ENCODE peak calls at places on chromosomes 16 and 17, in ten cellular contexts. V is ovary, W is AG04449, T is IMR-90, I is cardiac fibroblast, R is heart left ventricle, X is colonic mucosa, N is Peyer's patch, G is cardiac muscle cell, O is transverse colon. E is an unnamed sample.

GRCh38 chr17:65495255-65496060 is 66.0 kb downstream of the AXIN2 start:
- DNase-seq in I (no peak), G (peak), N (peak), V (no peak), R (no peak), X (peak), T (no peak), W (no peak), O (peak), E (peak)

GRCh38 chr17:7262192-7263070 is at the start of gene CLDN7:
- DNase-seq in G (no peak), W (no peak), X (peak), R (no peak), I (no peak), T (no peak), O (peak), N (peak), V (no peak), E (no peak)

GRCh38 chr16:23124315-23124714 is 24.9 kb downstream of the USP31 start:
- DNase-seq in O (no peak), V (no peak), W (no peak), G (no peak), T (peak), R (no peak), X (no peak), I (peak), N (no peak), E (peak)

GRCh38 chr17:82257473-82257872 is 16.0 kb downstream of the CSNK1D start:
- DNase-seq in X (no peak), I (peak), N (peak), V (no peak), R (no peak), O (no peak), T (no peak), W (no peak), G (no peak), E (peak)

GRCh38 chr17:78865682-78866390 is 25.2 kb upstream of the USP36 start:
- DNase-seq in T (peak), X (peak), G (peak), R (peak), I (peak), O (peak), V (peak), W (no peak), N (peak), E (peak)

GRCh38 chr17:45020354-45021138 is 30.9 kb downstream of the DCAKD start:
- DNase-seq in G (no peak), I (peak), T (peak), W (no peak), O (peak), R (peak), N (no peak), V (peak), X (peak), E (peak)

GRCh38 chr17:77802333-77802615 is 156.2 kb upstream of the TNRC6C start:
- DNase-seq in O (no peak), X (no peak), N (peak), V (no peak), R (no peak), T (no peak), W (no peak), I (no peak), G (no peak), E (no peak)

GRCh38 chr17:81484195-81484979 is 28.2 kb downstream of the ACTG1 start:
- DNase-seq in I (peak), T (peak), G (peak), W (no peak), V (peak), O (peak), X (peak), N (peak), R (peak), E (peak)

GRCh38 chr17:17305282-17305801 is 2.2 kb downstream of the NT5M start:
- DNase-seq in T (no peak), G (peak), X (peak), R (no peak), V (no peak), O (peak), N (no peak), W (no peak), I (no peak), E (peak)

GRCh38 chr16:83942074-83942473 is 11.0 kb upstream of the OSGIN1 start:
- DNase-seq in W (no peak), G (no peak), I (no peak), R (no peak), T (no peak), X (no peak), O (no peak), V (no peak), N (no peak), E (no peak)

GRCh38 chr17:49223168-49223516 is 7.4 kb downstream of the PHOSPHO1 start:
- DNase-seq in W (no peak), R (no peak), V (no peak), X (no peak), T (no peak), I (no peak), N (no peak), G (no peak), O (no peak), E (no peak)

GRCh38 chr17:65742433-65743312 is 181.2 kb upstream of the AXIN2 start:
- DNase-seq in N (no peak), R (no peak), V (no peak), T (peak), W (peak), O (no peak), X (no peak), I (peak), G (no peak), E (peak)

GRCh38 chr17:10368561-10368960 is 4.2 kb downstream of the MYH13 start:
- DNase-seq in N (no peak), G (no peak), O (no peak), V (no peak), X (no peak), I (no peak), T (no peak), R (no peak), W (no peak), E (no peak)

GRCh38 chr17:62644487-62645173 is 17.2 kb downstream of the MRC2 start:
- DNase-seq in W (no peak), O (no peak), R (no peak), N (no peak), V (peak), T (no peak), X (no peak), G (peak), I (no peak), E (peak)

GRCh38 chr17:42686520-42687137 is 4.3 kb downstream of the CNTNAP1 start:
- DNase-seq in V (no peak), T (no peak), X (no peak), R (no peak), W (no peak), I (no peak), N (no peak), O (no peak), G (no peak), E (no peak)

GRCh38 chr16:78478267-78478821 is 378.9 kb downstream of the WWOX start:
- DNase-seq in X (no peak), G (no peak), W (no peak), T (no peak), N (no peak), O (no peak), R (peak), I (peak), V (no peak), E (peak)

GRCh38 chr16:89599451-89599858 is 14.0 kb upstream of the DPEP1 start:
- DNase-seq in T (no peak), V (no peak), W (no peak), R (no peak), X (peak), I (no peak), G (peak), N (peak), O (peak), E (no peak)

GRCh38 chr16:65116216-65116615 is 5.6 kb downstream of the CDH11 start:
- DNase-seq in R (no peak), V (no peak), I (no peak), T (no peak), W (no peak), O (no peak), N (no peak), X (no peak), G (no peak), E (no peak)

GRCh38 chr17:77541995-77542394 is 401.2 kb downstream of the SEC14L1 start:
- DNase-seq in G (peak), V (no peak), W (no peak), T (no peak), O (no peak), I (peak), N (no peak), X (no peak), R (peak), E (no peak)

GRCh38 chr16:61797960-61798359 is 238.3 kb downstream of the CDH8 start:
- DNase-seq in G (no peak), W (no peak), O (no peak), T (no peak), I (no peak), N (no peak), X (no peak), V (no peak), R (no peak), E (no peak)

GRCh38 chr17:33200116-33200515 is 93.0 kb downstream of the ASIC2 start:
- DNase-seq in R (no peak), T (peak), O (peak), N (no peak), W (no peak), G (no peak), X (peak), I (no peak), V (no peak), E (no peak)

GRCh38 chr17:2400877-2401425 is at the start of gene MNT:
- DNase-seq in X (peak), N (peak), I (peak), R (peak), T (peak), O (peak), W (no peak), G (peak), V (peak), E (peak)

GRCh38 chr16:1984347-1985225 is 593 bp downstream of the GFER start:
- DNase-seq in I (no peak), W (no peak), O (peak), G (no peak), T (peak), R (no peak), N (peak), X (peak), V (no peak), E (no peak)

GRCh38 chr17:28330671-28331070 is 4.6 kb downstream of the IFT20 start:
- DNase-seq in T (no peak), W (no peak), R (no peak), G (no peak), I (no peak), X (no peak), V (no peak), N (no peak), O (no peak), E (no peak)
- H3K4me3 ChIP-seq in T (no peak), W (no peak), R (no peak), G (no peak), I (no peak), X (no peak), V (no peak), N (no peak), O (no peak), E (no peak)

GRCh38 chr16:13904179-13904691 is 15.7 kb upstream of the ERCC4 start:
- DNase-seq in G (no peak), V (no peak), O (no peak), X (no peak), R (no peak), W (no peak), N (no peak), T (no peak), I (no peak), E (no peak)

GRCh38 chr16:13902677-13903076 is 17.3 kb upstream of the ERCC4 start:
- DNase-seq in G (no peak), W (no peak), O (no peak), V (no peak), N (no peak), I (peak), R (no peak), X (no peak), T (peak), E (peak)

GRCh38 chr16:13898233-13898632 is 21.7 kb upstream of the ERCC4 start:
- DNase-seq in R (peak), W (no peak), G (no peak), N (no peak), O (no peak), V (no peak), X (no peak), T (no peak), I (no peak), E (no peak)

GRCh38 chr16:13897806-13898205 is 22.1 kb upstream of the ERCC4 start:
- DNase-seq in I (no peak), T (no peak), O (no peak), G (no peak), R (no peak), W (no peak), N (no peak), X (no peak), V (no peak), E (no peak)

GRCh38 chr16:13902052-13902451 is 17.9 kb upstream of the ERCC4 start:
- DNase-seq in G (no peak), I (no peak), X (no peak), W (no peak), V (no peak), N (no peak), R (no peak), O (no peak), T (no peak), E (no peak)
- TF ChIP-seq CTCF in G (no peak), I (no peak), X (no peak), W (no peak), V (no peak), N (no peak), R (no peak), O (no peak), T (no peak), E (no peak)

DNA sequence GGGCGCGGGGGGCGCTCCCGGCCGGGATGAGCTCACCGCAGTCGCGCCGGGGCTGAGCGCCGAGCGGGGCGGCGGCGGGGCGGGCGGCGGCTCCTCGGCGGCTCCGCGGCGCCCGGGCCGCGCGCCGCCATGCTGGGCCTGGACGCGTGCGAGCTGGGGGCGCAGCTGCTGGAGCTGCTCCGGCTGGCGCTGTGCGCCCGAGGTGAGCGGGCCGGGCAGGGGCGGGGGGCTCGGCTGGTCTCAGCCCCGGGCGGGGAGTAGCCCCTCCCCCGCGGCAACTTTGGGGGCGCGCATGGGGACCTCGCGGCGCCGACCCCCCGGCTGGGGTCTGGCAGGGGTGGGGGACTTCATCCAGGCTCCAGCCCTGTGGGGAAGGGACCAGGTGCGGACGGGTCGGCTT is at the start of gene ARHGDIG:
- DNase-seq in I (no peak), V (no peak), W (no peak), O (no peak), G (peak), N (no peak), T (no peak), X (no peak), R (no peak), E (no peak)
- H3K4me3 ChIP-seq in I (peak), V (no peak), W (peak), O (no peak), G (peak), N (no peak), T (peak), X (no peak), R (peak), E (peak)

DNA sequence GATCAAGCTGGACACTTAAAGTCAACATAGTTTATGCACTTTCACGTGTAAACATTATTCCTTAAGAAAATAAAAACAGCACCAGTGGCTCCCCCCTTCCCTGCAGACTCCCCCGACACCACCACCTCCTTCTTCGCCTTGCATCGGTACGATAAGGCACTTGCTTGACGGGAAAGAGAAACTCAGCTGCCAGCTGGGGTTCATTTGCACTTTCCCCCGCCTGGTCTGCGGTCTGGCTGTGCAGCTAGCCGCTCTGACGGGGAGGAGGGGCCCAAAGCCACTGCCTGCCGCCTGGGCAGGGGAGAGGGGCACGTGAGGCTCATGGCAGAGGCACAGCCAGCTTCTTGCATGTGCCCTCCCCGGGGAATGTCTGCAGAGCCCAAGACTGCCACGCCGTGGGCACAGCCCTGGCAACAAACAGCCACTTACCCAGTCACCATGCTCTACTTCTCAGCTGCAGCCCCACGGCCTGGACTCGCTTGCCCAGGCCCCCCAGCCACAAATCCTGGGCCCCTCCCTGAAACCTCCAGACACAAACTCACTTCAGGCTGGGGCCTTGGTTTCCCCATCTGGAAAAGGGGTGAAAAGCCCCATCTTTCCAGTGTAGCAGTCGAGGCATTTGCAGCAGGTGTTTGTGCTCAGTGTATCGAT is 16.5 kb upstream of the PRM1 start:
- DNase-seq in N (peak), W (no peak), G (peak), T (peak), I (peak), X (peak), V (peak), O (peak), R (peak), E (peak)
- TF ChIP-seq CTCF in N (peak), W (no peak), G (no peak), T (no peak), I (no peak), X (no peak), V (no peak), O (peak), R (peak), E (no peak)